ENCODE peak calls at places on chromosomes 5 and 9, in eight cellular contexts. C, S, P, Y, I, A, L and U are unnamed samples.

GRCh38 chr5:172172912-172173591 is 15.0 kb downstream of the STK10 start:
- DNase-seq in I (no peak), P (no peak), S (no peak), Y (no peak), C (no peak), L (no peak), A (no peak), U (peak; percentile 47)

GRCh38 chr5:44987026-44987425 is 178.3 kb downstream of the MRPS30 start:
- DNase-seq in I (no peak), S (no peak), L (no peak), C (no peak), Y (no peak), A (no peak), P (no peak), U (no peak)

GRCh38 chr5:165735388-165735787 is 2230.0 kb downstream of the MAT2B start:
- DNase-seq in C (no peak), P (no peak), S (no peak), A (peak; percentile 18), L (no peak), I (no peak), Y (no peak), U (no peak)

GRCh38 chr5:107028938-107029337 is 641.8 kb downstream of the EFNA5 start:
- DNase-seq in Y (no peak), A (no peak), C (no peak), I (no peak), P (no peak), L (no peak), S (no peak), U (no peak)

GRCh38 chr5:178551468-178551867 is 38.7 kb downstream of the COL23A1 start:
- DNase-seq in P (peak; percentile 39), C (no peak), Y (no peak), I (no peak), L (no peak), S (no peak), A (no peak), U (no peak)

GRCh38 chr9:93575706-93576295 is 583 bp upstream of the PHF2 start:
- DNase-seq in I (peak; percentile 71), Y (peak; percentile 65), L (peak; percentile 86), C (peak; percentile 39), P (no peak), A (peak; percentile 46), S (peak; percentile 76), U (peak; percentile 96)

GRCh38 chr5:162485666-162486292 is 418.2 kb downstream of the GABRG2 start:
- DNase-seq in Y (peak; percentile 44), L (no peak), S (no peak), I (no peak), A (no peak), C (no peak), P (no peak), U (no peak)

GRCh38 chr9:32550046-32550608 is 2.0 kb upstream of the SMIM27 start:
- DNase-seq in I (peak; percentile 31), L (no peak), S (no peak), P (no peak), Y (no peak), C (peak; percentile 20), A (peak; percentile 58), U (peak; percentile 60)

GRCh38 chr5:171207256-171207866 is 101.7 kb upstream of the TLX3 start:
- DNase-seq in Y (peak; percentile 47), A (peak; percentile 62), C (peak; percentile 52), L (no peak), S (no peak), P (no peak), I (peak; percentile 52), U (peak; percentile 36)

GRCh38 chr9:93326056-93326455 is 125.4 kb upstream of the FAM120A start:
- DNase-seq in P (no peak), A (no peak), I (no peak), S (no peak), L (no peak), C (peak; percentile 23), Y (no peak), U (no peak)

GRCh38 chr5:60379907-60380306 is 320.1 kb downstream of the DEPDC1B start:
- DNase-seq in C (no peak), Y (no peak), P (no peak), S (no peak), I (no peak), L (no peak), A (no peak), U (no peak)

GRCh38 chr9:136685792-136686533 is 1.3 kb downstream of the AGPAT2 start:
- DNase-seq in Y (peak; percentile 56), L (no peak), P (no peak), I (no peak), C (no peak), A (peak; percentile 48), S (no peak), U (peak; percentile 97)

GRCh38 chr5:110769282-110769681 is 30.5 kb downstream of the SLC25A46 start:
- DNase-seq in A (peak; percentile 63), S (no peak), I (peak; percentile 15), C (no peak), L (no peak), Y (no peak), P (no peak), U (no peak)

GRCh38 chr5:150438873-150439546 is 10.5 kb downstream of the RPS14 start:
- DNase-seq in P (no peak), S (no peak), I (no peak), Y (peak; percentile 68), A (peak; percentile 36), C (peak; percentile 68), L (no peak), U (peak; percentile 89)

GRCh38 chr9:137757613-137758029 is 120.0 kb upstream of the CACNA1B start:
- DNase-seq in P (peak; percentile 66), I (no peak), L (no peak), C (peak; percentile 26), A (peak; percentile 77), S (no peak), Y (no peak), U (peak; percentile 93)

GRCh38 chr9:123723135-123723875 is 206.6 kb downstream of the DENND1A start:
- DNase-seq in S (no peak), I (no peak), A (no peak), L (no peak), C (no peak), P (no peak), Y (no peak), U (no peak)

GRCh38 chr5:8136271-8136670 is 267.3 kb downstream of the MTRR start:
- DNase-seq in C (no peak), L (no peak), A (no peak), S (no peak), Y (no peak), I (no peak), P (no peak), U (no peak)

GRCh38 chr9:128276574-128277270 is 646 bp downstream of the SWI5 start:
- DNase-seq in L (no peak), S (peak; percentile 65), I (no peak), A (peak; percentile 68), C (no peak), Y (no peak), P (peak; percentile 84), U (peak; percentile 93)

GRCh38 chr5:173317091-173317685 is 11.0 kb downstream of the STC2 start:
- DNase-seq in Y (no peak), A (no peak), L (no peak), P (peak; percentile 69), I (no peak), S (no peak), C (no peak), U (no peak)

GRCh38 chr9:77616191-77616590 is 31.9 kb downstream of the GNA14 start:
- DNase-seq in A (no peak), L (no peak), C (no peak), P (no peak), S (no peak), I (peak; percentile 69), Y (no peak), U (no peak)

DNA sequence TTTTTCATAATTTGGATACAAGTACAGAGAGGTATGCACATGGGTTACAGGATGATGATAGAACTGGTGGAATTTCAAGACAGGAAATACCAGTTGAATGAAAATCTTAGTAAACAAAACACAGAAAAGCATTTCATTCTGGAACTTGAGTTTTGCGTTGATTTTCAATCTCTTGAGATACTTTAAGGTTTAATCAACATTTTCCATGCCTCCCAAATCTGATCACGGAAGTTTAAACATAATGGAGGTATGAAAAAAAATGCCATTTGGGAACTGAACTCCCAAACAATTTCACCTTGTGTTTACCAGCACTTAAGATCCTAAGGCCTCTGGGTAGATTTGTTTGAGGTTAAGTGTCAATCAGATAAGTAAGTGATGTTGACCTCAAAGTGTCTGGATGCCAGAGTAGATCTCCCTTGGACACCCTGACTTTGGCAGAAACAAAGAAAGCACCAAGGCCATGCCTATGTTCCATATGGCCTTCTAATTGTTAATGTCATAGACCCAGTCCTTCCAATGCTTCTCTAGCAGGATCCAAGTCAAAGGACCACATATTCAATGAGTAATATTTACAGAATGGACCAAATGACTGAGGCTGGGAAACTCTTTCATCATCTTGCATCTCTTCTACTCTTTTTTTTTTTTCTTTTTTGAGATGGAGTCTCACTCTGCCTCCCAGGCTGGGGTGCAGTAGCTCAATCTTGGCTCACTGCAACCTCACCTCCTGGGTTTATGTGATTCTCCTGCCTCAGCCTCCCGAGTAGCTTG is 216.9 kb downstream of the ARRDC3 start:
- DNase-seq in P (no peak), S (no peak), L (no peak), I (no peak), C (no peak), A (peak; percentile 56), Y (no peak), U (no peak)
- H3K4me1 ChIP-seq in P (peaks cover 6% of the 10 kb centered on the region), S (peaks cover 16% of the 10 kb centered on the region), L (peaks cover 12% of the 10 kb centered on the region), I (peaks cover 21% of the 10 kb centered on the region), C (peaks cover 30% of the 10 kb centered on the region), A (peaks cover 7% of the 10 kb centered on the region), Y (no peaks in the 10 kb centered on the region), U (peaks cover 21% of the 10 kb centered on the region)

DNA sequence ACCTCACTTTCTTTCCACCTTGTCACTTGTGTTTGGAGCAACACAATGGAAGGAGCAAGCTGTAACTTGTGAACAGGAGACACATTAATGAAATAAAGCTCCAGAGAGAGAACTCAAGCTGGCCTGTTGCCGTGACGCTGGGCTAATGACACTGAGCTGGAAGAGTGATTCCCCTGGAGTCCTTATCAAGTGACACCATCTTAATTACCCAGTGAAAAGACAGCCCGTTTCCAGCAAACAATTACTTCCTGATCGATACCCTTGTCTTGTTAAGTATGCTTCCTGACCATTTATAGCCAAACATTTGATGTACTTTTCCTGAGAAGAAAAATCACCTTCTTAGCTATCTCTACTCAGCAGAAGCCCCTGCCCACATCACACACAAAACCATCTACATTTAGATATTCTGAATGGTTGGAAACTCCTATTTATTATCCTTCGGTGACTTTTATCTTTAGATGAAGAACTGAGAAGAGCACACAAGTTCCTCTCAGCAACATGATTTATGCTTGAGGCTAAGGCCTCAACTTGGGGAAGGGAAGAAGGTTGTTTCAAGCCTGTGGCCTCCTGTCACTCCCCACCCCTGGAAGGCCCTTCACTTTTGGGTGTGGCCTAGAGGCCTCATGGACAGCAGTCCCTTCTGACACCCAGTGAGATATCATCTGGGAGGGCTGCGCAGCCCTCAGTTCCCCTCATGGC is 34.1 kb downstream of the CRHBP start:
- DNase-seq in Y (no peak), L (no peak), S (no peak), A (no peak), I (peak; percentile 15), P (no peak), C (no peak), U (no peak)
- H3K4me1 ChIP-seq in Y (no peaks in the 10 kb centered on the region), L (no peaks in the 10 kb centered on the region), S (no peaks in the 10 kb centered on the region), A (no peaks in the 10 kb centered on the region), I (no peaks in the 10 kb centered on the region), P (no peaks in the 10 kb centered on the region), C (no peaks in the 10 kb centered on the region), U (no peaks in the 10 kb centered on the region)

GRCh38 chr5:42719034-42719433 is 37.6 kb upstream of the CCDC152 start:
- DNase-seq in C (no peak), A (no peak), L (no peak), Y (no peak), P (no peak), I (no peak), S (no peak), U (peak; percentile 27)
- H3K4me1 ChIP-seq in C (no peaks in the 10 kb centered on the region), A (peaks cover 2% of the 10 kb centered on the region), L (peaks cover 4% of the 10 kb centered on the region), Y (no peaks in the 10 kb centered on the region), P (no peaks in the 10 kb centered on the region), I (no peaks in the 10 kb centered on the region), S (no peaks in the 10 kb centered on the region), U (peaks cover 25% of the 10 kb centered on the region)

GRCh38 chr5:148060309-148060708 is 3.5 kb upstream of the SPINK5 start:
- DNase-seq in P (no peak), C (no peak), A (no peak), Y (no peak), I (no peak), S (no peak), L (no peak), U (no peak)
- H3K4me1 ChIP-seq in P (no peaks in the 10 kb centered on the region), C (no peaks in the 10 kb centered on the region), A (no peaks in the 10 kb centered on the region), Y (no peaks in the 10 kb centered on the region), I (no peaks in the 10 kb centered on the region), S (no peaks in the 10 kb centered on the region), L (no peaks in the 10 kb centered on the region), U (no peaks in the 10 kb centered on the region)